ENCODE peak calls at places on chromosomes 7 and 10, in six cellular contexts. X is brain microvascular endothelial cell, L is fibroblast of lung, Y is progenitor cell of endocrine pancreas, H is GM10248, T is IMR-90. N is an unnamed sample.

GRCh38 chr7:90532231-90532929 is 62.9 kb downstream of the PTTG1IP2 start:
- DNase-seq in Y (no peak), X (no peak), L (no peak), T (no peak), H (peak; percentile 29), N (no peak)

GRCh38 chr10:91294134-91294906 is 73.9 kb downstream of the PCGF5 start:
- DNase-seq in X (no peak), T (no peak), L (no peak), Y (no peak), H (no peak), N (no peak)

GRCh38 chr7:112143151-112143550 is 63.0 kb downstream of the DOCK4 start:
- DNase-seq in L (no peak), Y (no peak), T (peak; percentile 69), X (no peak), H (no peak), N (no peak)

GRCh38 chr7:27697861-27698430 is 35.3 kb upstream of the HIBADH start:
- DNase-seq in Y (no peak), X (no peak), H (peak; percentile 51), T (peak; percentile 49), L (no peak), N (no peak)

GRCh38 chr10:91312031-91312733 is 91.7 kb downstream of the PCGF5 start:
- DNase-seq in H (no peak), T (peak; percentile 59), L (peak; percentile 49), X (peak; percentile 32), Y (no peak), N (no peak)

GRCh38 chr10:119246862-119247549 is 39.6 kb downstream of the GRK5 start:
- DNase-seq in X (peak; percentile 87), Y (no peak), L (peak; percentile 94), H (no peak), T (peak; percentile 97), N (no peak)

GRCh38 chr7:96187735-96188622 is 133.9 kb downstream of the SLC25A13 start:
- DNase-seq in L (no peak), X (no peak), Y (no peak), H (no peak), T (no peak), N (no peak)

GRCh38 chr7:10122573-10123100 is 851.0 kb upstream of the PHF14 start:
- DNase-seq in L (peak; percentile 1), T (no peak), H (no peak), X (no peak), Y (no peak), N (no peak)

GRCh38 chr7:114345494-114345893 is 69.1 kb upstream of the FOXP2 start:
- DNase-seq in Y (no peak), H (no peak), X (peak; percentile 73), T (peak; percentile 33), L (peak; percentile 68), N (no peak)

GRCh38 chr7:129550673-129551360 is 48.5 kb downstream of the SMKR1 start:
- DNase-seq in X (no peak), T (no peak), H (no peak), L (no peak), Y (no peak), N (no peak)

DNA sequence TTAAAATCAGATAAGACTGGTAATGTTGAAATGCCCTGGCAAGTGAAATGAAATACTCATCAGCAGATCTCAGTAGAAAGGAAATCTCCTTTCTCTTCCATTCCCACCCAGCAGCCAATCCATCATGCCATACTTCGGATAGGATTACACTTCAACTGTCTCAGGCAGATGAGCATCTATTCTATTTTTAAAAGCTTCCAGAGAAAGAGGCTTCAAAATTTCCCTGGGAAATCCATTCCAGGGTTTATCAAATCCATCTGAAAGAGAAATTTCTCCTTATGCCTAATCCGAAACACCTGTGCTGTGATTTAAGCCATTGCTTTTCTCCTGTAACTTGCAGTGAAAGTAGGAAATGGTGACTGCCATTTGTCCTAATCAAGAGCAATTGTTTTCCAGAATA is 60.4 kb upstream of the RAPGEF5 start:
- DNase-seq in Y (no peak), T (no peak), H (no peak), X (no peak), L (no peak), N (no peak)
- TF ChIP-seq CTCF in Y (no peak), T (no peak), H (no peak), X (no peak), L (no peak), N (no peak)

GRCh38 chr7:33701189-33701740 is 204.1 kb upstream of the BMPER start:
- DNase-seq in H (no peak), L (no peak), T (no peak), X (no peak), Y (no peak), N (no peak)

GRCh38 chr7:33701927-33702326 is 203.4 kb upstream of the BMPER start:
- DNase-seq in T (no peak), X (no peak), Y (no peak), L (no peak), H (no peak), N (no peak)

GRCh38 chr7:33698692-33699128 is 206.6 kb upstream of the BMPER start:
- DNase-seq in Y (no peak), H (no peak), X (no peak), T (no peak), L (no peak), N (no peak)

GRCh38 chr7:33700001-33700899 is 205.1 kb upstream of the BMPER start:
- DNase-seq in X (no peak), L (no peak), Y (no peak), T (no peak), H (no peak), N (no peak)

DNA sequence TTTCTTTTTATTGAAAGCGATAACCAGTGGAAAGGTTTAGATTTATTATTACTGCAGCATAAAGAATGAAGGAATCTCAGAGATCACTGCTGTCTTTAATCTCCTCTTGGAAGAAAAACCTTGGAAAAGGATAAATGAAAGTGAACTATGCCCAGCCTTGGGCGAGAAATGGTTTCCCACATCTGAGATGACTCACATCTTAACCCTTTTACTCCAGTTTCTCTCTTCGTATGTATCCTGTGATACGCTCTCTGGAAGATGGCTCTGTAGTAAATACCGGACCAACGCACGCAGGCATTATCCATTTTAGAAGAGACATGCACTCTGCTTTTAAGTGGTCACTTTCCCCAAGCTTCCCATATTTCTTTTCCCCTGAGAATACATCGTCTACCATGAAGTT is 207.3 kb upstream of the BMPER start:
- DNase-seq in T (no peak), L (no peak), X (no peak), H (no peak), Y (no peak), N (no peak)
- TF ChIP-seq CTCF in T (no peak), L (no peak), X (no peak), H (no peak), Y (no peak), N (no peak)

DNA sequence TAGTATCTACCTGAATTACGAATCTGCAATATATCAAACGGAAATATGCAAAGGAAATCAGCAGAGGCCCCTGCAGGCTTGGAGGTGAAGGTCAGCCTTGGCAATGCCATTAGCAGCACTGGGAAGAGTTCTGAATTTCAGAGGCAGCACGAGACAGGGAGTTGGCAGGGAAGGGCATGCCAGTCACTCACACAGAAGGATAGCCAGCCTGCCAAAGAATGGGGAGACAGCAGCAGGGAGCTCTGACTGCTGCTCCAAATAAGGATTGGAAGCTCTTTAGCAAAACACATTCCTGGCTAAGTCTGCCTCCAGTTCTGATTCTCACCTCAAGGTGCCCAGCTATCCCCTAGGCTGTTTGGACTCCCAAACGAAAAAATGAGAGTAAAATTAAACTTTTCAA is 188.0 kb downstream of the PDE1C start:
- DNase-seq in T (no peak), X (no peak), H (no peak), L (no peak), Y (no peak), N (no peak)
- TF ChIP-seq CTCF in T (no peak), X (no peak), H (no peak), L (no peak), Y (no peak), N (no peak)

DNA sequence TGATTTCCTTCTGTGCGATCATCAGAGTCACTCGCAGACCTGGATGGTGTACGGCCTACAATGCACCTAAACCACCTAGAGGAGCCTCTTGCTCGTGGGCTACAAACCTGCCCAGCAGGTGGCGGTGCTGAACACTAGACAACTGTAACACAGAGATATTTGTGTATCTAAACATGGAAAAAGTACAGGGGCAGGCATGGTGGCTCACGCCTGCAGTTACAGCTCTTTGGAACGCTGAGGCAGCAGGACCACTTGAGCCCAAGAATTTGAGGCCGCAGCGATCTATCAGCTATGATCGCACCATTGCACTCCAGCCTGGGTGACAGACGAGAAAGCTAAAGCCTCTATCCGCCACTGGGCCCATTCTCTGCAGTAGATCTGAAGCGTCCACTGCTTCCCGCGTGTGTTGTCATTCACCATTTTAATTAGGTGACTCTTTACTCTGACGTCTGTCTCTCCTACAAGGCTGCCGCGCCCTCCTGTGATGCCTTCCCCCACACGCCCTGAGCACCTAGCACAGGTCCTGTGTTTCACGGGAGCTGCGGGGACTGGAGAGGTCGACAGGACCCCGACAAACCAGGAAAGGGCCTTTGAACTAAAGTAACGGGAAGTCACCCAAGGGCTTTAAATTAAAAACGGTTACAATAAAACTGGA is 769 bp downstream of the TUBGCP2 start:
- DNase-seq in L (peak; percentile 50), T (peak; percentile 58), X (peak; percentile 61), H (peak; percentile 75), Y (peak; percentile 73), N (no peak)
- TF ChIP-seq CTCF in L (peak; percentile 56), T (peak; percentile 62), X (peak; percentile 84), H (peak; percentile 84), Y (peak; percentile 88), N (peak; percentile 72)

GRCh38 chr10:89651916-89652573 is 7.0 kb upstream of the PANK1 start:
- DNase-seq in H (peak; percentile 30), T (no peak), Y (no peak), L (no peak), X (no peak), N (no peak)

GRCh38 chr10:89652971-89653370 is 7.9 kb upstream of the PANK1 start:
- DNase-seq in L (no peak), T (no peak), Y (no peak), H (no peak), X (no peak), N (no peak)

GRCh38 chr10:89653410-89653828 is 8.4 kb upstream of the PANK1 start:
- DNase-seq in H (peak; percentile 18), L (no peak), Y (no peak), X (peak; percentile 42), T (peak; percentile 63), N (no peak)

GRCh38 chr10:89649051-89649450 is 4.0 kb upstream of the PANK1 start:
- DNase-seq in L (no peak), X (no peak), H (no peak), T (no peak), Y (no peak), N (no peak)

DNA sequence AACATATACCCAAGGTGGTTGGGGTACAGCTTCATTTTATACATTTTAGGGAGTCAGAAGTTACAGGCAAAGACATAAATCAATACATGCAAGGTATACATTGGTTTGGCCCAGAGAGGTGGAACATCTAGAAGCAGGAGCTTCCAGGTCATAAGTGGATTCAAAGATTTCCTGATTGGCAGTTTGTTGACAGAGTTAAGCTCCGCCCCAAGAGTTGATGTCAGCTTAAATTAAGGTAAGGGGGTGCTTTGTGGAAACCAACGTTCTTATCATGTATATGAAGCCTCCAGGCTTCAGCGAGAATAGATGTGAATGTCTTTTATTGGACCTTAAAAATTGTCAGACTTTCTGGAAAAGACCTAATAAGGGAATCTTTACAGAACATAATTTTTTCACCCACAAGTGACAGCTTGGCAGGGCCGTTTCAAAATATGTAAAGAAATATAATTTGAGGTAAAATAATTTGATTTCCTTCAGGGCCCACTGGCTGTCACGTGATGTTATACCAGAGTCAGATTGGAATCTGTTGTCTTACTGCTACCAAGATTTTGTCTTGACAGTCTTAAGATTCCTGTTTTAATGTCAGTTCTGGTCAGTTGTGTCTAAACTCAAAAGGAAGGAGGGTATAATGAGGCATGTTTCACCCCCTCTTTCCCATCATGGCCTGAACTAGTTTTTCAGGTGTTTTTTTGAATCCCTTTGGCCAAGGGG is 6.3 kb upstream of the PANK1 start:
- DNase-seq in X (no peak), L (no peak), H (no peak), T (no peak), Y (no peak), N (no peak)
- TF ChIP-seq CTCF in X (no peak), L (no peak), H (no peak), T (no peak), Y (no peak), N (no peak)